ENCODE peak calls at places on chromosome 10, in six cellular contexts. One of them, this sample, is unnamed.

GRCh38 chr10:1559311-1559710 is 178.0 kb downstream of the ADARB2 start:
- DNase-seq in fibroblast of mammary gland: no peak
- DNase-seq in Peyer's patch: no peak
- DNase-seq in bronchial epithelial cell: no peak
- DNase-seq in fibroblast of lung: no peak
- DNase-seq in stomach: no peak
- DNase-seq in this sample: no peak

GRCh38 chr10:110137142-110137545 is 70.3 kb upstream of the MXI1 start:
- DNase-seq in fibroblast of mammary gland: peak; percentile 82
- DNase-seq in fibroblast of lung: peak; percentile 88
- DNase-seq in stomach: no peak
- DNase-seq in Peyer's patch: no peak
- DNase-seq in bronchial epithelial cell: peak; percentile 78
- DNase-seq in this sample: peak; percentile 82

GRCh38 chr10:92847185-92847864 is 995 bp upstream of the EXOC6 start:
- DNase-seq in Peyer's patch: no peak
- DNase-seq in bronchial epithelial cell: peak; percentile 83
- DNase-seq in stomach: no peak
- DNase-seq in fibroblast of lung: no peak
- DNase-seq in fibroblast of mammary gland: peak; percentile 35
- DNase-seq in this sample: no peak

GRCh38 chr10:44164256-44164956 is 220.5 kb downstream of the CXCL12 start:
- DNase-seq in bronchial epithelial cell: no peak
- DNase-seq in Peyer's patch: no peak
- DNase-seq in stomach: no peak
- DNase-seq in fibroblast of mammary gland: no peak
- DNase-seq in fibroblast of lung: no peak
- DNase-seq in this sample: no peak

GRCh38 chr10:32295027-32295426 is 51.9 kb downstream of the EPC1 start:
- DNase-seq in Peyer's patch: no peak
- DNase-seq in fibroblast of mammary gland: no peak
- DNase-seq in bronchial epithelial cell: no peak
- DNase-seq in stomach: no peak
- DNase-seq in fibroblast of lung: no peak
- DNase-seq in this sample: no peak

GRCh38 chr10:61902448-61903183 is 1.1 kb downstream of the ARID5B start:
- DNase-seq in bronchial epithelial cell: peak; percentile 90
- DNase-seq in Peyer's patch: peak; percentile 84
- DNase-seq in fibroblast of mammary gland: peak; percentile 76
- DNase-seq in stomach: peak; percentile 47
- DNase-seq in fibroblast of lung: peak; percentile 83
- DNase-seq in this sample: peak; percentile 59

GRCh38 chr10:123809632-123810031 is 82.0 kb downstream of the CPXM2 start:
- DNase-seq in bronchial epithelial cell: no peak
- DNase-seq in Peyer's patch: no peak
- DNase-seq in fibroblast of lung: no peak
- DNase-seq in fibroblast of mammary gland: no peak
- DNase-seq in stomach: no peak
- DNase-seq in this sample: no peak

GRCh38 chr10:124164252-124164651 is 70.9 kb upstream of the CHST15 start:
- DNase-seq in stomach: no peak
- DNase-seq in fibroblast of mammary gland: no peak
- DNase-seq in bronchial epithelial cell: no peak
- DNase-seq in Peyer's patch: no peak
- DNase-seq in fibroblast of lung: no peak
- DNase-seq in this sample: no peak

GRCh38 chr10:60222060-60222459 is 167.6 kb downstream of the ANK3 start:
- DNase-seq in Peyer's patch: no peak
- DNase-seq in stomach: no peak
- DNase-seq in bronchial epithelial cell: no peak
- DNase-seq in fibroblast of mammary gland: no peak
- DNase-seq in fibroblast of lung: no peak
- DNase-seq in this sample: no peak

GRCh38 chr10:51718804-51719291 is 19.5 kb upstream of the CSTF2T start:
- DNase-seq in fibroblast of mammary gland: peak; percentile 45
- DNase-seq in fibroblast of lung: peak; percentile 25
- DNase-seq in bronchial epithelial cell: peak; percentile 85
- DNase-seq in stomach: no peak
- DNase-seq in Peyer's patch: no peak
- DNase-seq in this sample: peak; percentile 83

GRCh38 chr10:111506266-111507034 is 429.6 kb downstream of the ADRA2A start:
- DNase-seq in fibroblast of mammary gland: no peak
- DNase-seq in Peyer's patch: no peak
- DNase-seq in stomach: no peak
- DNase-seq in bronchial epithelial cell: no peak
- DNase-seq in fibroblast of lung: no peak
- DNase-seq in this sample: no peak

GRCh38 chr10:28681345-28681763 is 4.0 kb downstream of the BAMBI start:
- DNase-seq in fibroblast of mammary gland: no peak
- DNase-seq in bronchial epithelial cell: no peak
- DNase-seq in stomach: no peak
- DNase-seq in fibroblast of lung: no peak
- DNase-seq in Peyer's patch: no peak
- DNase-seq in this sample: no peak

GRCh38 chr10:103854265-103854686 is 1.1 kb downstream of the SH3PXD2A start:
- DNase-seq in fibroblast of lung: peak; percentile 68
- DNase-seq in bronchial epithelial cell: no peak
- DNase-seq in fibroblast of mammary gland: peak; percentile 69
- DNase-seq in stomach: no peak
- DNase-seq in Peyer's patch: no peak
- DNase-seq in this sample: peak; percentile 26

GRCh38 chr10:88114368-88114767 is 250.9 kb downstream of the PTEN start:
- DNase-seq in Peyer's patch: peak; percentile 69
- DNase-seq in fibroblast of lung: peak; percentile 32
- DNase-seq in stomach: peak; percentile 65
- DNase-seq in bronchial epithelial cell: peak; percentile 39
- DNase-seq in fibroblast of mammary gland: no peak
- DNase-seq in this sample: no peak

GRCh38 chr10:118590334-118590733 is 5.1 kb downstream of the PRLHR start:
- DNase-seq in bronchial epithelial cell: peak; percentile 55
- DNase-seq in fibroblast of mammary gland: peak; percentile 36
- DNase-seq in fibroblast of lung: peak; percentile 17
- DNase-seq in Peyer's patch: no peak
- DNase-seq in stomach: peak; percentile 46
- DNase-seq in this sample: no peak

GRCh38 chr10:116216676-116217075 is 56.3 kb downstream of the GFRA1 start:
- DNase-seq in bronchial epithelial cell: no peak
- DNase-seq in fibroblast of mammary gland: no peak
- DNase-seq in Peyer's patch: no peak
- DNase-seq in fibroblast of lung: no peak
- DNase-seq in stomach: no peak
- DNase-seq in this sample: no peak

GRCh38 chr10:114718386-114718785 is 60.3 kb upstream of the ABLIM1 start:
- DNase-seq in stomach: no peak
- DNase-seq in fibroblast of mammary gland: no peak
- DNase-seq in fibroblast of lung: no peak
- DNase-seq in bronchial epithelial cell: no peak
- DNase-seq in Peyer's patch: no peak
- DNase-seq in this sample: no peak

GRCh38 chr10:58444876-58445275 is 59.7 kb downstream of the TFAM start:
- DNase-seq in fibroblast of mammary gland: no peak
- DNase-seq in stomach: no peak
- DNase-seq in fibroblast of lung: no peak
- DNase-seq in Peyer's patch: no peak
- DNase-seq in bronchial epithelial cell: no peak
- DNase-seq in this sample: no peak

GRCh38 chr10:69068549-69068948 is 19.4 kb upstream of the SRGN start:
- DNase-seq in bronchial epithelial cell: no peak
- DNase-seq in fibroblast of lung: peak; percentile 37
- DNase-seq in fibroblast of mammary gland: no peak
- DNase-seq in Peyer's patch: no peak
- DNase-seq in stomach: no peak
- DNase-seq in this sample: peak; percentile 53

GRCh38 chr10:93088466-93088865 is 14.8 kb downstream of the CYP26A1 start:
- DNase-seq in stomach: no peak
- DNase-seq in fibroblast of mammary gland: no peak
- DNase-seq in bronchial epithelial cell: no peak
- DNase-seq in fibroblast of lung: no peak
- DNase-seq in Peyer's patch: no peak
- DNase-seq in this sample: no peak

GRCh38 chr10:132274581-132274980 is 33.2 kb downstream of the STK32C start:
- DNase-seq in stomach: no peak
- DNase-seq in bronchial epithelial cell: no peak
- DNase-seq in fibroblast of lung: no peak
- DNase-seq in fibroblast of mammary gland: no peak
- DNase-seq in Peyer's patch: no peak
- DNase-seq in this sample: no peak

GRCh38 chr10:71216751-71217265 is 4.4 kb downstream of the UNC5B start:
- DNase-seq in fibroblast of lung: peak; percentile 40
- DNase-seq in stomach: peak; percentile 23
- DNase-seq in fibroblast of mammary gland: peak; percentile 24
- DNase-seq in bronchial epithelial cell: no peak
- DNase-seq in Peyer's patch: peak; percentile 39
- DNase-seq in this sample: peak; percentile 34

GRCh38 chr10:71213761-71214440 is 1.5 kb downstream of the UNC5B start:
- DNase-seq in fibroblast of lung: peak; percentile 81
- DNase-seq in Peyer's patch: peak; percentile 53
- DNase-seq in fibroblast of mammary gland: peak; percentile 89
- DNase-seq in stomach: no peak
- DNase-seq in bronchial epithelial cell: peak; percentile 62
- DNase-seq in this sample: peak; percentile 94

GRCh38 chr10:71216363-71216695 is 4.0 kb downstream of the UNC5B start:
- DNase-seq in stomach: peak; percentile 18
- DNase-seq in fibroblast of lung: no peak
- DNase-seq in fibroblast of mammary gland: no peak
- DNase-seq in bronchial epithelial cell: no peak
- DNase-seq in Peyer's patch: peak; percentile 28
- DNase-seq in this sample: no peak

GRCh38 chr10:71213127-71213616 is 802 bp downstream of the UNC5B start:
- DNase-seq in fibroblast of mammary gland: peak; percentile 74
- DNase-seq in bronchial epithelial cell: peak; percentile 87
- DNase-seq in stomach: peak; percentile 79
- DNase-seq in Peyer's patch: peak; percentile 77
- DNase-seq in fibroblast of lung: peak; percentile 79
- DNase-seq in this sample: peak; percentile 82

GRCh38 chr10:71214641-71215160 is 2.3 kb downstream of the UNC5B start:
- DNase-seq in Peyer's patch: peak; percentile 29
- DNase-seq in bronchial epithelial cell: no peak
- DNase-seq in fibroblast of lung: no peak
- DNase-seq in fibroblast of mammary gland: no peak
- DNase-seq in stomach: peak; percentile 23
- DNase-seq in this sample: no peak
- H3K4me3 ChIP-seq in Peyer's patch: no peak overlapping the region
- H3K4me3 ChIP-seq in bronchial epithelial cell: no peak overlapping the region
- H3K4me3 ChIP-seq in fibroblast of lung: peak overlapping the region; percentile 78
- H3K4me3 ChIP-seq in fibroblast of mammary gland: no peak overlapping the region
- H3K4me3 ChIP-seq in stomach: no peak overlapping the region
- H3K4me3 ChIP-seq in this sample: peak overlapping the region; percentile 74

GRCh38 chr10:50554995-50555568 is 68.7 kb downstream of the SGMS1 start:
- DNase-seq in stomach: no peak
- DNase-seq in Peyer's patch: no peak
- DNase-seq in fibroblast of mammary gland: peak; percentile 61
- DNase-seq in fibroblast of lung: peak; percentile 57
- DNase-seq in bronchial epithelial cell: no peak
- DNase-seq in this sample: peak; percentile 80
- TF ChIP-seq CTCF in stomach: no peak
- TF ChIP-seq CTCF in Peyer's patch: no peak
- TF ChIP-seq CTCF in fibroblast of mammary gland: no peak
- TF ChIP-seq CTCF in fibroblast of lung: no peak
- TF ChIP-seq CTCF in bronchial epithelial cell: peak; percentile 15
- TF ChIP-seq CTCF in this sample: no peak

GRCh38 chr10:91803386-91804125 is 5.3 kb downstream of the TNKS2 start:
- DNase-seq in Peyer's patch: no peak
- DNase-seq in stomach: no peak
- DNase-seq in fibroblast of lung: no peak
- DNase-seq in fibroblast of mammary gland: no peak
- DNase-seq in bronchial epithelial cell: no peak
- DNase-seq in this sample: no peak
- H3K4me3 ChIP-seq in Peyer's patch: no peak overlapping the region
- H3K4me3 ChIP-seq in stomach: no peak overlapping the region
- H3K4me3 ChIP-seq in fibroblast of lung: no peak overlapping the region
- H3K4me3 ChIP-seq in fibroblast of mammary gland: no peak overlapping the region
- H3K4me3 ChIP-seq in bronchial epithelial cell: no peak overlapping the region
- H3K4me3 ChIP-seq in this sample: no peak overlapping the region

GRCh38 chr10:21961847-21962246 is 41.7 kb downstream of the DNAJC1 start:
- DNase-seq in bronchial epithelial cell: no peak
- DNase-seq in stomach: no peak
- DNase-seq in Peyer's patch: no peak
- DNase-seq in fibroblast of lung: no peak
- DNase-seq in fibroblast of mammary gland: no peak
- DNase-seq in this sample: no peak

GRCh38 chr10:21962362-21962761 is 41.2 kb downstream of the DNAJC1 start:
- DNase-seq in Peyer's patch: no peak
- DNase-seq in bronchial epithelial cell: no peak
- DNase-seq in fibroblast of mammary gland: no peak
- DNase-seq in fibroblast of lung: no peak
- DNase-seq in stomach: no peak
- DNase-seq in this sample: no peak

GRCh38 chr10:21954690-21955089 is 48.8 kb downstream of the DNAJC1 start:
- DNase-seq in fibroblast of lung: no peak
- DNase-seq in bronchial epithelial cell: no peak
- DNase-seq in fibroblast of mammary gland: no peak
- DNase-seq in stomach: no peak
- DNase-seq in Peyer's patch: no peak
- DNase-seq in this sample: no peak

GRCh38 chr10:21964983-21965665 is 38.4 kb downstream of the DNAJC1 start:
- DNase-seq in stomach: no peak
- DNase-seq in fibroblast of mammary gland: no peak
- DNase-seq in fibroblast of lung: no peak
- DNase-seq in bronchial epithelial cell: no peak
- DNase-seq in Peyer's patch: no peak
- DNase-seq in this sample: no peak

GRCh38 chr10:21959998-21960397 is 43.5 kb downstream of the DNAJC1 start:
- DNase-seq in fibroblast of lung: no peak
- DNase-seq in Peyer's patch: no peak
- DNase-seq in fibroblast of mammary gland: no peak
- DNase-seq in stomach: no peak
- DNase-seq in bronchial epithelial cell: no peak
- DNase-seq in this sample: no peak
- TF ChIP-seq CTCF in fibroblast of lung: no peak
- TF ChIP-seq CTCF in Peyer's patch: no peak
- TF ChIP-seq CTCF in fibroblast of mammary gland: no peak
- TF ChIP-seq CTCF in stomach: no peak
- TF ChIP-seq CTCF in bronchial epithelial cell: no peak
- TF ChIP-seq CTCF in this sample: no peak

DNA sequence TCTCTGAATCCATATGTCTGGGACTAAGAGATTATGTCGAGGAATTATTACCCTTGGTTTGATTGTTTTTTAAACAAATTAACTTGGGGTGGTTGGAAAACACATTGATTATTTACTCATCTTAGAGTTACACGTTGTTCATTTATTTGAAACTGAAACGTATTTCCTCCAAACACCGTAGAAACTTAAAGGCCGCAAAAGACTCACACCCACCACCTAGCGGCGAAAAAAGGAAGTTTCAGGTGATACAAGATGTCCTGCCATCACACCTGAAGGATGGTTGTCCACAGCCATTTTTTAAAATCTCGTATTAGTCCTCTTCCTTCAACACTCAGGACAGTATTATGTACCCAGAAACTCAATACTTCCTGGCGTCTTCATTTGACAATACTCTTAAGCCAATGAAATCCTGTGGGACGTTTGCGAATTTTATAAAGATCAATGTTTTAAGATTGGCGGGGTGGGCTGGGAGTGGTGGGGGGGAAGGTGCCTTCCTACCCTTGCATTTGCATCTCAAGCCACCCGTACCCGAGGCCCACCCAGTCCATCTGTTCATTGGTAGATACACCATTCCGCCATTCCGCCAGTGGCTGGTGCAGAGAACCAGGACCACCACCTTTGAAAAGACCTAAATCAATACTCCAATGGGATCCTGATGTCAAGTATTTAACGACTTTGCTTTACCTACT is 1.4 kb upstream of the LCOR start:
- DNase-seq in fibroblast of mammary gland: peak; percentile 73
- DNase-seq in fibroblast of lung: peak; percentile 73
- DNase-seq in Peyer's patch: peak; percentile 95
- DNase-seq in bronchial epithelial cell: peak; percentile 75
- DNase-seq in stomach: peak; percentile 83
- DNase-seq in this sample: peak; percentile 58
- H3K4me3 ChIP-seq in fibroblast of mammary gland: no peak overlapping the region
- H3K4me3 ChIP-seq in fibroblast of lung: no peak overlapping the region
- H3K4me3 ChIP-seq in Peyer's patch: peak overlapping the region; percentile 91
- H3K4me3 ChIP-seq in bronchial epithelial cell: no peak overlapping the region
- H3K4me3 ChIP-seq in stomach: no peak overlapping the region
- H3K4me3 ChIP-seq in this sample: no peak overlapping the region

This sample was measured in AG10803.